ENCODE peak calls at places on chromosomes 13 and 19, in four cellular contexts. D is K562, V is DND-41, K is IMR-90. M is an unnamed sample.

GRCh38 chr13:73777134-73777533 is 357.1 kb downstream of the KLF12 start:
- DNase-seq in K (no peak), D (no peak), V (no peak), M (no peak)

GRCh38 chr19:39847525-39847924 is 1.3 kb upstream of the FBL start:
- DNase-seq in D (no peak), V (no peak), K (no peak), M (no peak)

GRCh38 chr13:50006426-50007135 is 8.7 kb upstream of the KCNRG start:
- DNase-seq in K (peak), V (no peak), D (no peak), M (peak)

GRCh38 chr13:105510363-105510762 is 1025.1 kb downstream of the EFNB2 start:
- DNase-seq in K (no peak), D (no peak), V (no peak), M (no peak)

GRCh38 chr13:112931028-112931934 is 37.7 kb upstream of the MCF2L start:
- DNase-seq in K (peak), D (peak), V (no peak), M (peak)

GRCh38 chr19:54316746-54317107 is 3.8 kb upstream of the LILRA5 start:
- DNase-seq in V (peak), D (peak), K (no peak), M (no peak)

GRCh38 chr19:38469151-38469550 is 35.7 kb downstream of the RYR1 start:
- DNase-seq in D (no peak), K (no peak), V (no peak), M (no peak)

GRCh38 chr19:4066176-4066606 is 508 bp downstream of the ZBTB7A start:
- DNase-seq in K (no peak), D (no peak), V (no peak), M (no peak)

GRCh38 chr13:51331354-51331861 is 8.1 kb upstream of the SERPINE3 start:
- DNase-seq in V (no peak), K (no peak), D (no peak), M (no peak)

GRCh38 chr19:38815059-38816001 is 2.6 kb upstream of the LGALS4 start:
- DNase-seq in K (no peak), D (peak), V (no peak), M (no peak)

GRCh38 chr19:55647732-55648656 is at the start of gene CCDC106:
- DNase-seq in K (peak), V (peak), D (peak), M (peak)

GRCh38 chr19:2511991-2512390 is 36.1 kb downstream of the GADD45B start:
- DNase-seq in V (no peak), K (no peak), D (no peak), M (no peak)

GRCh38 chr19:40494191-40494838 is 27.5 kb downstream of the SPTBN4 start:
- DNase-seq in D (no peak), V (no peak), K (no peak), M (no peak)

GRCh38 chr13:23921451-23921888 is 24.2 kb upstream of the C1QTNF9B start:
- DNase-seq in K (peak), V (no peak), D (peak), M (peak)

GRCh38 chr13:41995946-41996345 is 35.0 kb upstream of the VWA8 start:
- DNase-seq in K (peak), V (peak), D (peak), M (peak)

GRCh38 chr19:8635422-8635821 is 5.0 kb downstream of the NFILZ start:
- DNase-seq in D (peak), V (no peak), K (peak), M (peak)

GRCh38 chr13:26529441-26529840 is 28.0 kb upstream of the WASF3 start:
- DNase-seq in V (peak), K (peak), D (peak), M (peak)

GRCh38 chr13:30463820-30464495 is 1.8 kb downstream of the HMGB1 start:
- DNase-seq in V (peak), D (no peak), K (peak), M (peak)

GRCh38 chr13:44230071-44230470 is 143.6 kb upstream of the SERP2 start:
- DNase-seq in K (peak), V (no peak), D (no peak), M (no peak)

GRCh38 chr13:44230736-44231135 is 142.9 kb upstream of the SERP2 start:
- DNase-seq in V (no peak), K (no peak), D (no peak), M (peak)

GRCh38 chr13:44231786-44232516 is 141.7 kb upstream of the SERP2 start:
- DNase-seq in V (no peak), D (no peak), K (peak), M (peak)

GRCh38 chr13:44234566-44234965 is 139.1 kb upstream of the SERP2 start:
- DNase-seq in D (no peak), V (no peak), K (peak), M (no peak)

GRCh38 chr13:44232729-44233128 is 140.9 kb upstream of the SERP2 start:
- DNase-seq in K (no peak), V (no peak), D (no peak), M (no peak)
- H3K27ac ChIP-seq in K (no peak), V (no peak), D (no peak), M (no peak)

GRCh38 chr19:21707065-21707464 is 60.3 kb downstream of the ZNF100 start:
- DNase-seq in D (no peak), K (no peak), V (no peak), M (no peak)

GRCh38 chr19:21709464-21709863 is 57.9 kb downstream of the ZNF100 start:
- DNase-seq in D (no peak), V (no peak), K (no peak), M (no peak)

GRCh38 chr19:21704320-21704719 is 63.1 kb downstream of the ZNF100 start:
- DNase-seq in K (no peak), V (no peak), D (no peak), M (no peak)

GRCh38 chr19:21705393-21705792 is 62.0 kb downstream of the ZNF100 start:
- DNase-seq in D (no peak), V (no peak), K (no peak), M (no peak)
- H3K4me3 ChIP-seq in D (no peak), V (no peak), K (no peak), M (no peak)

GRCh38 chr19:35777411-35777841 is 2.1 kb downstream of the ARHGAP33 start:
- DNase-seq in D (no peak), V (no peak), K (no peak), M (no peak)
- H3K9ac ChIP-seq in D (no peak), V (peak), K (no peak), M (no peak)

GRCh38 chr19:45742969-45743368 is 9.7 kb downstream of the MEIOSIN start:
- DNase-seq in K (no peak), D (no peak), V (no peak), M (no peak)
- H3K27ac ChIP-seq in K (no peak), D (no peak), V (no peak), M (no peak)

DNA sequence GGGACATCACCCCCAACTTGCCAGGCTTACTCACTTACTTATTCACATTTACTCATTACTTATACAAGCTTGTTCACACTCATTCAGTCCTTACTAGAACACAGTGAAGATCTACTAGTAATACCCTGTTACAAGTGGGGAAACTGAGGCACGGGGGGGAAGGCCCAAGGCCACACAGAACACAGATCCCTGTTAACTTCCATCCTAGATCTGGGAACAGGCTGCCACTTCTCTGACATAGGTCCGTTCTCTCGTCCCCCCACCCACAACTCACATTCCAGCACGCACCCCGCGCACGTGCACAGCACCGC is 1.5 kb upstream of the NRTN start:
- DNase-seq in V (no peak), D (no peak), K (no peak), M (no peak)
- H3K4me3 ChIP-seq in V (peak), D (no peak), K (peak), M (no peak)

GRCh38 chr19:14119644-14120496 is 2.3 kb upstream of the PRKACA start:
- DNase-seq in D (no peak), K (no peak), V (no peak), M (no peak)
- H3K9ac ChIP-seq in D (no peak), K (no peak), V (no peak), M (no peak)

DNA sequence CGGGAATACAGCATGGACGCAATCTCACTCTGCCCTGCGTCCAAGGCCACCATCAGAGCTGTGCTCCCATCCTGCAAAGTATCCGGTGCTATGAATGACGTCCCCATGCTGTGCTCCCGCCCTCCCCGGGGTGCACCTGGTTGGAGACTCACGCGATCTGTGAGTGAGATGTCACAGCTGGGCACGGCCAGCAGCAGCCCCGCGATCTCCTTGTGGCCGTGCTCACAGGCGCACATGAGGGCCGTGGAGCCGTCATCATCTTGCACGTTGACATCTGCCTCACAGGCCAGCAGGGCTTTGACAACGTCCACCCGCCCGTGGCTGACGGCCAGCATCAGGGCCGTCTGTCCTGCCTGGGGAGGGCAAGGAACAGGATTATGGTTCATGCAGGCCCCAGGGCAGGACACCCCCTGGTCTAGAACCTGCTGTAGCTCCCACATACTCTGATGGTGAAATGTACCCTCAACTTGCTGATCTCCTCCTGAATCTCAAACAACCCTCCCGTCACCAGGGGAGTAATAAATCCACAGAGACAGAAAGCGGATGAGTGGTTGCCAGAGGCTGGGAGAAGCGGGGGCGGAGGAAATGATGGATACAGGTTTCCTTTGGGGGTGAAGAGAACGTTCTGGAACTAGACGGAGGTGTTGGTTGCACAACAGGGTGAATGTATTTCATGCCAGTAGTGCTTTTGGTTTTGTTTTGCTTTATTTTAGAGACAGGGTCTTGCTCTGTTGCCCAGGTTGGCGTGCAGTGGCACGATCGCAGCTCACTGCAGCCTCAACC is 14.5 kb upstream of the SPC24 start:
- DNase-seq in V (no peak), D (no peak), K (peak), M (peak)
- H3K27ac ChIP-seq in V (no peak), D (no peak), K (peak), M (no peak)